ENCODE peak calls at places on chromosomes 6 and 20, in ten cellular contexts. C is upper lobe of right lung; A is right atrium auricular region; W is mammary epithelial cell; K is heart right ventricle; I is IMR-90; M is foreskin fibroblast; J is lung; O is naive thymus-derived CD4-positive, alpha-beta T cell; G is adipocyte. L is an unnamed sample.

GRCh38 chr20:62662422-62662821 is 20.1 kb downstream of the SLCO4A1 start:
- DNase-seq in C (no peak), A (no peak), W (peak; percentile 82), K (no peak), I (peak; percentile 80), M (peak; percentile 87), J (no peak), O (no peak), G (peak; percentile 81), L (no peak)

GRCh38 chr6:151119823-151120524 is 119.8 kb upstream of the AKAP12 start:
- DNase-seq in C (no peak), A (no peak), W (no peak), K (no peak), I (no peak), M (no peak), J (no peak), O (no peak), G (no peak), L (no peak)

GRCh38 chr20:50354690-50355592 is 155.2 kb upstream of the PTPN1 start:
- DNase-seq in C (peak; percentile 67), A (no peak), W (peak; percentile 68), K (no peak), I (no peak), M (no peak), J (no peak), O (no peak), G (no peak), L (no peak)

GRCh38 chr6:149756261-149756636 is 6.7 kb downstream of the PCMT1 start:
- DNase-seq in C (no peak), A (no peak), W (no peak), K (no peak), I (no peak), M (no peak), J (no peak), O (no peak), G (no peak), L (no peak)

GRCh38 chr6:25413506-25413905 is 134.3 kb downstream of the CARMIL1 start:
- DNase-seq in C (no peak), A (no peak), W (no peak), K (no peak), I (no peak), M (no peak), J (no peak), O (no peak), G (peak; percentile 49), L (no peak)

GRCh38 chr6:63597142-63598000 is 25.1 kb downstream of the LOC128125822 start:
- DNase-seq in C (no peak), A (no peak), W (peak; percentile 20), K (no peak), I (no peak), M (peak; percentile 34), J (no peak), O (no peak), G (peak; percentile 19), L (no peak)

GRCh38 chr6:3526962-3527796 is 70.3 kb upstream of the SLC22A23 start:
- DNase-seq in C (no peak), A (no peak), W (peak; percentile 96), K (no peak), I (peak; percentile 5), M (no peak), J (no peak), O (no peak), G (no peak), L (no peak)

GRCh38 chr6:25623874-25624273 is 28.1 kb upstream of the SCGN start:
- DNase-seq in C (no peak), A (no peak), W (no peak), K (no peak), I (no peak), M (no peak), J (no peak), O (no peak), G (no peak), L (no peak)

GRCh38 chr6:47853766-47854165 is 71.9 kb downstream of the OPN5 start:
- DNase-seq in C (no peak), A (no peak), W (no peak), K (no peak), I (no peak), M (no peak), J (no peak), O (no peak), G (no peak), L (no peak)

GRCh38 chr6:5379647-5380242 is 118.4 kb downstream of the FARS2 start:
- DNase-seq in C (no peak), A (no peak), W (no peak), K (no peak), I (peak; percentile 44), M (peak; percentile 76), J (no peak), O (no peak), G (peak; percentile 20), L (no peak)

GRCh38 chr6:167829513-167829912 is 2.8 kb downstream of the AFDN start:
- DNase-seq in C (no peak), A (no peak), W (no peak), K (no peak), I (no peak), M (no peak), J (no peak), O (no peak), G (no peak), L (no peak)
- H3K4me3 ChIP-seq in C (peak overlapping the region; percentile 4), A (no peak overlapping the region), W (no peak overlapping the region), K (no peak overlapping the region), I (no peak overlapping the region), M (no peak overlapping the region), J (no peak overlapping the region), O (no peak overlapping the region), G (no peak overlapping the region), L (no peak overlapping the region)

DNA sequence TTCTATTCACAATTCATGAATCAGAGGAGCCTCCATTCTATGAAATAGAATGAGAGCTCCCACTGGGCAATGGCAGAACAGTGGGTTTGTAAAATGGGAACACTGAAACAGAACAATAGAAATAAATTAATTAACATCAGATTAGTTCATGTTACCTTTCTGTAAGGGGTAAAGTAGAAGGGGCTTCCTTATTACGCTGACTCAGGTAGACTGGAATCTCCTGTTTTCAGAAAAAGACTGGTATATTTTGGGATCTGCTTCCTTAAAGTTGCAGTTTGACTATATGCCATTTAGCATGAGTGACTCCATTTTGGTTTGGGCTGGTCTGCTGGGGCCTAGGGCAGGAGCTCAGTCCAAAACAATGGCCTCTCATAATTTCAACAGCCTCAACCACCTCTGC is 52.8 kb upstream of the ZFAND3 start:
- DNase-seq in C (no peak), A (no peak), W (no peak), K (no peak), I (no peak), M (no peak), J (no peak), O (no peak), G (no peak), L (no peak)
- H3K4me3 ChIP-seq in C (no peak overlapping the region), A (no peak overlapping the region), W (no peak overlapping the region), K (no peak overlapping the region), I (no peak overlapping the region), M (no peak overlapping the region), J (no peak overlapping the region), O (no peak overlapping the region), G (no peak overlapping the region), L (no peak overlapping the region)

GRCh38 chr6:169250660-169251059 is 3.0 kb downstream of the THBS2 start:
- DNase-seq in C (no peak), A (peak; percentile 79), W (peak; percentile 94), K (no peak), I (peak; percentile 95), M (peak; percentile 93), J (no peak), O (no peak), G (peak; percentile 72), L (peak; percentile 67)

GRCh38 chr6:169252805-169253189 is 849 bp downstream of the THBS2 start:
- DNase-seq in C (no peak), A (no peak), W (no peak), K (no peak), I (no peak), M (peak; percentile 58), J (no peak), O (no peak), G (peak; percentile 59), L (peak; percentile 40)

GRCh38 chr6:169251822-169252804 is 1.5 kb downstream of the THBS2 start:
- DNase-seq in C (peak; percentile 31), A (no peak), W (no peak), K (no peak), I (no peak), M (peak; percentile 17), J (no peak), O (no peak), G (no peak), L (peak; percentile 71)

GRCh38 chr6:169253341-169253740 is 305 bp downstream of the THBS2 start:
- DNase-seq in C (peak; percentile 38), A (no peak), W (no peak), K (no peak), I (no peak), M (peak; percentile 45), J (no peak), O (no peak), G (peak; percentile 59), L (peak; percentile 38)

DNA sequence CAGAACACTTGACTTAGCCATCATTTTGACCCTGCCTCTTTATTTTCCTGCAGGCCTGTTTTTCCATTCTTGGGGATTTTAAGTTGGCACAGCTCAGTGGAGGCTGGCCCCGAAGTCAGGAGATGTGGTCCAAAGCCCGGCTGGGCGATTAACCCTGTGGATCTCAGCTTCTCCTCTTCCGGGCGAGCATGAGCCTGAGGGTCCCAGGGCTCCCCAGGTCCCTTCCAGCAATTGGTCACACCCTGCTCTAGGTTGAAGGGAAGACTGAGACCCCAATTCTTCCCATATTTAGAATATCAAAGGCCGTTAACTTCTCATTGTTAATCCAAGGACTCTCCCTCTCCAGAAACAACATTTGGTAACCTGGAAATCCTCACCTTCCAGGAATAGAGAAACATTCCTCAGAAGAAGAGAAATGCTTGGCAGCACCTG is 2.3 kb downstream of the THBS2 start:
- DNase-seq in C (no peak), A (no peak), W (no peak), K (no peak), I (no peak), M (peak; percentile 30), J (no peak), O (no peak), G (no peak), L (peak; percentile 49)
- H3K4me3 ChIP-seq in C (peak overlapping the region; percentile 37), A (peak overlapping the region; percentile 46), W (no peak overlapping the region), K (no peak overlapping the region), I (peak overlapping the region; percentile 0), M (peak overlapping the region; percentile 95), J (no peak overlapping the region), O (no peak overlapping the region), G (peak overlapping the region; percentile 93), L (peak overlapping the region; percentile 49)

GRCh38 chr20:15905661-15906060 is 667.6 kb downstream of the KIF16B start:
- DNase-seq in C (no peak), A (no peak), W (no peak), K (no peak), I (no peak), M (no peak), J (no peak), O (no peak), G (no peak), L (no peak)

GRCh38 chr20:15902493-15902892 is 670.8 kb downstream of the KIF16B start:
- DNase-seq in C (no peak), A (no peak), W (no peak), K (no peak), I (no peak), M (no peak), J (no peak), O (no peak), G (no peak), L (no peak)

GRCh38 chr20:15899972-15900371 is 673.3 kb downstream of the KIF16B start:
- DNase-seq in C (no peak), A (no peak), W (no peak), K (no peak), I (no peak), M (no peak), J (no peak), O (no peak), G (no peak), L (no peak)

GRCh38 chr20:15895560-15896084 is 677.6 kb downstream of the KIF16B start:
- DNase-seq in C (no peak), A (no peak), W (peak; percentile 60), K (no peak), I (no peak), M (no peak), J (no peak), O (no peak), G (no peak), L (no peak)

GRCh38 chr20:15900443-15900842 is 672.8 kb downstream of the KIF16B start:
- DNase-seq in C (no peak), A (no peak), W (peak; percentile 9), K (no peak), I (no peak), M (peak; percentile 24), J (no peak), O (no peak), G (peak; percentile 55), L (no peak)
- H3K4me3 ChIP-seq in C (no peak overlapping the region), A (no peak overlapping the region), W (no peak overlapping the region), K (no peak overlapping the region), I (no peak overlapping the region), M (no peak overlapping the region), J (no peak overlapping the region), O (no peak overlapping the region), G (no peak overlapping the region), L (no peak overlapping the region)